ENCODE peak calls at places on chromosomes 16 and 17, in nine cellular contexts. N is cardiac fibroblast; T is activated naive CD4-positive, alpha-beta T cell; D is adipocyte; L is kidney tubule cell; R is central memory CD4-positive, alpha-beta T cell; U is pons; I is epithelial cell of proximal tubule; W is stimulated activated CD4-positive, alpha-beta T cell treated with anti-CD3 and anti-CD28 coated beads, Interleukin-2, amount 100 ng/mL, for 48 hours. Q is an unnamed sample.

GRCh38 chr16:10308305-10309193 is 77.3 kb upstream of the ATF7IP2 start:
- DNase-seq in N (no peak), T (no peak), D (no peak), L (no peak), R (no peak), U (no peak), I (no peak), W (no peak), Q (peak; percentile 99)

GRCh38 chr16:49659356-49659755 is 196.6 kb downstream of the ZNF423 start:
- DNase-seq in N (no peak), T (no peak), D (peak; percentile 9), L (no peak), R (no peak), U (no peak), I (no peak), W (no peak), Q (no peak)

GRCh38 chr16:86530251-86531192 is 20.2 kb downstream of the FOXF1 start:
- DNase-seq in N (no peak), T (no peak), D (no peak), L (no peak), R (no peak), U (no peak), I (no peak), W (no peak), Q (no peak)

GRCh38 chr17:58153046-58153445 is 4.9 kb downstream of the OR4D1 start:
- DNase-seq in N (no peak), T (peak; percentile 27), D (no peak), L (no peak), R (peak; percentile 88), U (no peak), I (no peak), W (no peak), Q (no peak)

GRCh38 chr16:65728172-65728571 is 606.3 kb upstream of the CDH11 start:
- DNase-seq in N (peak; percentile 31), T (no peak), D (no peak), L (no peak), R (no peak), U (no peak), I (no peak), W (no peak), Q (no peak)

GRCh38 chr17:27368971-27369370 is 75.1 kb downstream of the WSB1 start:
- DNase-seq in N (no peak), T (no peak), D (no peak), L (no peak), R (no peak), U (no peak), I (no peak), W (no peak), Q (no peak)

GRCh38 chr17:7713782-7714181 is 3.8 kb upstream of the DNAH2 start:
- DNase-seq in N (no peak), T (no peak), D (no peak), L (no peak), R (no peak), U (no peak), I (no peak), W (no peak), Q (no peak)

GRCh38 chr16:56332464-56333079 is 92.8 kb downstream of the AMFR start:
- DNase-seq in N (peak; percentile 68), T (no peak), D (peak; percentile 56), L (peak; percentile 75), R (no peak), U (peak; percentile 85), I (no peak), W (no peak), Q (no peak)

GRCh38 chr16:30416047-30416603 is 8.7 kb downstream of the ZNF771 start:
- DNase-seq in N (no peak), T (no peak), D (no peak), L (no peak), R (no peak), U (no peak), I (no peak), W (no peak), Q (no peak)

GRCh38 chr17:21043296-21044232 is 753 bp upstream of the USP22 start:
- DNase-seq in N (peak; percentile 99), T (peak; percentile 93), D (peak; percentile 100), L (peak; percentile 99), R (peak; percentile 97), U (peak; percentile 98), I (peak; percentile 63), W (peak; percentile 93), Q (peak; percentile 90)

Q was measured in bronchial epithelial cell.